ENCODE peak calls at places on chromosomes 4 and X, in six cellular contexts. N is colonic mucosa, D is OCI-LY7, A is AG04450, X is IMR-90, T is breast epithelium. C is an unnamed sample.

GRCh38 chrX:41333744-41333993 is 293 bp upstream of the DDX3X start:
- DNase-seq in N (no peak), D (peak), A (peak), X (peak), T (no peak), C (no peak)

GRCh38 chrX:10939384-10939783 is 171.7 kb upstream of the HCCS start:
- DNase-seq in N (no peak), D (no peak), A (no peak), X (peak), T (no peak), C (no peak)

GRCh38 chr4:53098681-53099121 is 236.6 kb downstream of the RASL11B start:
- DNase-seq in N (no peak), D (no peak), A (peak), X (peak), T (no peak), C (no peak)

GRCh38 chr4:37138019-37138653 is 106.4 kb upstream of the NWD2 start:
- DNase-seq in N (no peak), D (no peak), A (no peak), X (no peak), T (no peak), C (no peak)

GRCh38 chr4:144355809-144356757 is 215.6 kb upstream of the GYPA start:
- DNase-seq in N (peak), D (peak), A (peak), X (peak), T (no peak), C (no peak)

GRCh38 chrX:70970482-70970999 is 39.6 kb upstream of the SLC7A3 start:
- DNase-seq in N (no peak), D (peak), A (no peak), X (peak), T (no peak), C (no peak)

GRCh38 chr4:915595-915994 is 16.5 kb downstream of the GAK start:
- DNase-seq in N (no peak), D (peak), A (no peak), X (peak), T (no peak), C (no peak)

GRCh38 chr4:110306363-110306762 is 107.9 kb upstream of the ELOVL6 start:
- DNase-seq in N (no peak), D (no peak), A (no peak), X (no peak), T (no peak), C (no peak)

GRCh38 chrX:39158801-39159657 is 357.8 kb downstream of the MID1IP1 start:
- DNase-seq in N (no peak), D (no peak), A (no peak), X (peak), T (no peak), C (no peak)

GRCh38 chrX:15816886-15817285 is 26.6 kb downstream of the ZRSR2 start:
- DNase-seq in N (no peak), D (no peak), A (no peak), X (no peak), T (no peak), C (no peak)

GRCh38 chr4:14719053-14719452 is 283.2 kb upstream of the CPEB2 start:
- DNase-seq in N (peak), D (no peak), A (no peak), X (peak), T (no peak), C (no peak)

GRCh38 chr4:37528161-37528560 is 158.0 kb downstream of the RELL1 start:
- DNase-seq in N (no peak), D (no peak), A (no peak), X (no peak), T (no peak), C (no peak)

GRCh38 chr4:175805863-175806262 is 6.2 kb downstream of the GPM6A start:
- DNase-seq in N (no peak), D (no peak), A (no peak), X (no peak), T (no peak), C (no peak)

GRCh38 chrX:23901805-23902204 is 5.9 kb downstream of the APOO start:
- DNase-seq in N (peak), D (peak), A (peak), X (peak), T (no peak), C (peak)

DNA sequence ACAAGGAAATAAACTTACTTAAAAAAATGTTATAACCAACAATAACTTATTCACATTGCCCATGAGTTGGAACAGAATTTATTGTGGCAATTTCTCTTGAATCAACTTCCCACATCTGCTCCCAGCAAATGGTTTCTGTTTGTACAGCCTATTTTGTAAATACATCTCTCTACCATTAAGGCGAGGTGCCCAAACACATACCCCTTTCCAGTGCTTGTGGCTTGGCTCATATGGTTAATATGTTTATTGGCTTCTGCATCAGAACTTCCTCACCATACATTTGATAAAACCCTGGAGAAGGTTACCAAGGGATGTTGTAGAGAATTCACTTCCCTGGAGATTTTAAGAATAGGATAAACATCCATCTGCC is 207.1 kb downstream of the SOWAHB start:
- DNase-seq in N (peak), D (no peak), A (no peak), X (peak), T (no peak), C (no peak)
- H3K27ac ChIP-seq in N (peak), D (no peak), A (no peak), X (peak), T (peak), C (no peak)

GRCh38 chrX:7074135-7074907 is 73.2 kb upstream of the STS start:
- DNase-seq in N (no peak), D (no peak), A (no peak), X (no peak), T (no peak), C (no peak)

GRCh38 chrX:7071390-7071789 is 76.1 kb upstream of the STS start:
- DNase-seq in N (no peak), D (no peak), A (no peak), X (no peak), T (no peak), C (no peak)

GRCh38 chrX:7072856-7073255 is 74.7 kb upstream of the STS start:
- DNase-seq in N (no peak), D (no peak), A (no peak), X (no peak), T (no peak), C (no peak)

GRCh38 chrX:7074908-7075204 is 72.7 kb upstream of the STS start:
- DNase-seq in N (no peak), D (no peak), A (no peak), X (no peak), T (no peak), C (no peak)

DNA sequence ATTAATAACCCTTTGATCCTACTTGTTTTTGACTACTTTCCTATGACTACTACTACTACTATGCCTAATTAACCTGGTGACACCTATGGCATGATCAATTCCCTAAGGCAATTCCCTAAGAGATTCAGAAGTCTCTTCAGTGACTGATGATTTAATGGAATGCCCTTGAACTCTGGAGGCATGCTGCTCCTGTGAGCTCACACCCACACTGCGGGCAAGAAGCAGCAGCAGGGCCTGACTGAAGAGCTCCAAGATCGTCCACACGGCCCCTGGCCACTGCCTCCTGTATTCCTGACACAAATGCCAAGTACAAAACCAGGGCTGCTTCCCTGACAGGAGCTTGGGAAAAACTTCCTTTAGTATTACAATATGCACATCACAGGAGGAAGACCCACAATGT is 74.2 kb upstream of the STS start:
- DNase-seq in N (no peak), D (no peak), A (no peak), X (no peak), T (no peak), C (no peak)
- H3K27ac ChIP-seq in N (no peak), D (no peak), A (no peak), X (no peak), T (no peak), C (no peak)

DNA sequence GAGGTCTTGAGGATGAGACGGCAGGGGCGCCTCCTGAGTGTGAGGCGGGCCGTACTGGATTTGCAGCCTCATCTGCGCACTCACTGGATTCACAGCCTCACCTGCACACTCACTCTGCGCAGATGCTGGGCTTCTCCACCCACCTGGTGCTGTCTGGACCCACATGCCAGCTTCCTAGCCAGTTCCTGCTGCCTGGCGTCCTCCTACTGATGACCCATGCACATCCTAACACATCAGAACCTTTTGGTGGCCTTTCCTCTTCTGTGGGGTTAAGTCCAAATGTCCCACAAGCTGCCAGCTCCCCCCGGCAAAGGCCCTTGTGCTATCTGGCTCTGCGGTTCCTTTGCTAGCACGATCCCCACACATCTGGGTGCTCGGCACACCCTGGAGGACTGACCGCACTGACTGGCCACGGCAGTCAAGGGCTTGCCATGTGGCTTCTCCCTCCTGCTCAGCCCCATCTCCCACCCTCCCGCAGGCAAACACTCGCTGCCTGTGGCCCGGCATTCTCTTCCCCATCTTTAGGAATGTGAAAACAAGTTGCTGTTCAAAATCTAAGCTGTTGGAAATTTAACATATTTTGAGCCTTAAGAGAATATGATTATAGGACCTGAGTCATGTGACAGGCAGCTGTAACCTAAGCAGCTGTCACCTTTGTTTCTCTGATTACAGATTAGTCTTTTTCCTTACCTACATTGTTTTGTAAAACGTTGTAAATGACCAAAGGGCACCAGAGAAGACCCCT is 39.4 kb upstream of the AFAP1 start:
- DNase-seq in N (no peak), D (no peak), A (no peak), X (no peak), T (no peak), C (no peak)
- H3K27ac ChIP-seq in N (peak), D (no peak), A (peak), X (peak), T (peak), C (no peak)

GRCh38 chr4:68109891-68110290 is 19.8 kb downstream of the TMPRSS11F start:
- DNase-seq in N (no peak), D (no peak), A (no peak), X (no peak), T (no peak), C (no peak)
- H3K27ac ChIP-seq in N (no peak), D (no peak), A (no peak), X (no peak), T (no peak), C (no peak)

DNA sequence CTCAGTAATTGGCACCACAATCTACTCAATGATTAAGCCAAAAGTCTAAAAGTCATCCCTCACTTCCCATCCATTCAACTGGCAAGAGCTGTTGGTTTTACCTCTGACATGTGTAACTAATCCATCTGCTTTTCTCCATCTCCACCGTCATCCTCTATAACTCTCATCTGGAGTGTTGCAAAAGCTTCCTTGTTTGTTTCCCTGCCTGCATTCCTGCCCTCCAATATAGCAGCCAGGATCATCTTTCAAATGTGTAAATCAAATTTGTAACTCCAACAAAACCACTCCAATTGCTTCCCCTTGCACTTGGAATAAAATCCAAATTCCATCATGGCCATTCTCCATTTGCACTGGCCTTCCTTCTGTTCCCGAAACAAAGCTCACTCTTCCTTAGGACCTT is 4.3 kb upstream of the PLAC8 start:
- DNase-seq in N (no peak), D (no peak), A (no peak), X (no peak), T (no peak), C (no peak)
- H3K27ac ChIP-seq in N (no peak), D (no peak), A (no peak), X (no peak), T (no peak), C (no peak)

DNA sequence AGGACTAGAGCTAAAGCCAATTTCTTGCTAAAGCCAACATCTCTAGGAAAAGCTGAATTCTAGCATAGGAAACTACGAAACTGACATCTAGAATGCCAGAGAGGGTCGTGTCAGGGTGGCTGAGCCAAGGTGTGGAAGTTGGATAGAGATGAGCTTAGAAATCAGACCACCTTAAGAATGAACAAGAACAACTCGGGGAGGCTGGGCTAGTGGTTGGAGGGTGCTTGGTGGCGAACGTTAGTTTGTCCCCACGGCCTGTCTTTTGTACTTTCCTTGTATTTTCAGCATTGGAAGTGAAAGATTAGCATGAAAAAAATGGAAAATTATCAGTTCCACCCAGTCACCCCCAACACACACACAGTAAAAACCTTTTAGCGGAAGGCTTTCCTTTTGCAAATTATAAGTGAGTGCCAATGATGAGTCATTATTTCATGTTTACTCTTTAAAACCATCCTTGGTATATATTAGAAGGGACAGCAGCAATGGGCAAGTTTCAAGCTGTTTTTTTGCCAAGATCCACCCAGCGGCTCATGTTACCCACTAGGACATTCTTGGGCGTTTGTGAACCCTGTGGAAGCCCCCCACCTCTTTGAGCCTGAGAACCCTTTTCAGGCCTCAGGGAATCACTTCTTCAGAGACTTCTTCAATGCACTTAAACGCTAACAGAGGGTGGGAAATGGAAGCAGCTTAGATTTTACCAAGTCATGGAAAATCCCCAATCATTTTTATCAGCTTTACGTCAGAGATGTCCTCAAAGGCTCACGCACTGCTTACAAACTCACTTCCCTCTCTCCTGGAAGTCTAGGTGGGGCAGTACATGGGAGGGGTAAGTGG is 4.9 kb upstream of the PPEF1 start:
- DNase-seq in N (no peak), D (no peak), A (no peak), X (peak), T (no peak), C (no peak)
- H3K27ac ChIP-seq in N (no peak), D (no peak), A (no peak), X (peak), T (no peak), C (no peak)

DNA sequence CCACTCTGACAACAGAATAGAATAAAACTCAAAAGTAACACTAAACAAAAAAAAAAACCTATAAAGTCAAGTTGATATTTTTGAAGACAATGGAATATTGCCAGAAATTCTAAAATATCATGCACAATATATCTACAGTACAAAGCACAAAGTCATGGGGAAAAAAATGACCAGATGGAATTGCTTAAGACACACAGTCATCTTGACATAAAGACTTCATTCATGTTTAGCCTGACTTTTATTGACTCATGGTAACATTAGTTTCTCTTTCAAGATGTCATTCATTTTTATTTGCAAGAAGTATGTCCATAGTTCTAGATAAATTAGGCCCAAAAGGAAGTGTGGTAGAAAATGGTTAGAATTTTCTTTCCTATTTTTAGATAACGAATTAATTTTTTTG is 259.1 kb downstream of the CAMK2D start:
- DNase-seq in N (no peak), D (no peak), A (no peak), X (peak), T (no peak), C (no peak)
- H3K27ac ChIP-seq in N (no peak), D (no peak), A (no peak), X (no peak), T (no peak), C (no peak)

GRCh38 chr4:102824398-102824797 is 3.0 kb downstream of the UBE2D3 start:
- DNase-seq in N (no peak), D (no peak), A (no peak), X (peak), T (no peak), C (no peak)

GRCh38 chr4:102826105-102826889 is 1.1 kb downstream of the UBE2D3 start:
- DNase-seq in N (no peak), D (no peak), A (no peak), X (no peak), T (no peak), C (no peak)

GRCh38 chr4:102823464-102823863 is 3.9 kb downstream of the UBE2D3 start:
- DNase-seq in N (no peak), D (no peak), A (no peak), X (no peak), T (no peak), C (no peak)

GRCh38 chr4:102825261-102826071 is 1.9 kb downstream of the UBE2D3 start:
- DNase-seq in N (peak), D (peak), A (peak), X (peak), T (no peak), C (peak)

GRCh38 chr4:102823897-102824296 is 3.5 kb downstream of the UBE2D3 start:
- DNase-seq in N (no peak), D (no peak), A (peak), X (peak), T (no peak), C (no peak)
- H3K27ac ChIP-seq in N (peak), D (no peak), A (no peak), X (no peak), T (peak), C (no peak)

DNA sequence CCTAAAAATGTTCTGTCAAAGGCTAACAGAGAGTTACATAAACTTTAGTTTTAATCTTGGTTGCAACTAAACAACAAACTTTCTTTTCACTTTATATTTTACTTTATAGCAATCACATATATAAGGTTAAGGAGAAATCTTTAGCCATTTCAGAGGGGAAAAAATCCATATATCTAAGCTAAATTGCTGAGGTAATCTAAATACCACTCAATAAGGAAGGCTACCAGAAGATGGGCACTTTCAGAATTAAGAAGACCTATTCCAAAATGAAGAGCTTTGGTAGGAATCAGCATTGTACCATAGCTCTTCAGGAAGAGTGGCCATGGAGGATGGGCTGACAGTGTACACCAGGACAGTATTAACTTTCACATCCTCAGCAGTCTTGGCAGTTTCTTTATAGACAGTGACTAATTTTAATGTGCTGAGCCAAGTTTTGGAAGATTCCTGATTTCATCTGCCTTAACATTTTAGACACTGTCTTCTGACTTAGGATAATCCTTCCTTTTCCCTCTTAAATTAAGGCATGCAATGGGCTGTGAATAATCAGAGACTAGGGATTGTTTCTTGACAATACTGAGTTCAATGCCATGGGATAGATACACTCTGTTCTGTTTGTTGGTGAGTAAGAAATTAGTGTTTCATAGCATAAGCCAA is 7.1 kb downstream of the FAT4 start:
- DNase-seq in N (no peak), D (no peak), A (no peak), X (peak), T (no peak), C (no peak)
- H3K27ac ChIP-seq in N (no peak), D (no peak), A (no peak), X (no peak), T (peak), C (peak)

GRCh38 chr4:158871050-158871724 is 102.4 kb downstream of the FNIP2 start:
- DNase-seq in N (no peak), D (peak), A (no peak), X (no peak), T (no peak), C (no peak)
- H3K27ac ChIP-seq in N (no peak), D (peak), A (no peak), X (no peak), T (no peak), C (no peak)

C was measured in substantia nigra.